ENCODE peak calls at places on chromosomes 1 and 21, in nine cellular contexts. One of them, this sample, is unnamed.

GRCh38 chr1:109625176-109625575 is 5.5 kb downstream of the AMPD2 start:
- DNase-seq in uterus: no peak
- DNase-seq in IMR-90: no peak
- DNase-seq in HT1080: no peak
- DNase-seq in NCI-H460: no peak
- DNase-seq in fibroblast of the aortic adventitia: no peak
- DNase-seq in posterior vena cava: no peak
- DNase-seq in mesendoderm: no peak
- DNase-seq in esophagus squamous epithelium: no peak
- DNase-seq in this sample: peak

GRCh38 chr1:31376374-31377134 is 3.7 kb upstream of the FABP3 start:
- DNase-seq in uterus: no peak
- DNase-seq in IMR-90: peak
- DNase-seq in HT1080: peak
- DNase-seq in NCI-H460: no peak
- DNase-seq in fibroblast of the aortic adventitia: peak
- DNase-seq in posterior vena cava: no peak
- DNase-seq in mesendoderm: peak
- DNase-seq in esophagus squamous epithelium: no peak
- DNase-seq in this sample: no peak

GRCh38 chr1:112706505-112707216 is at the start of gene RHOC:
- DNase-seq in uterus: peak
- DNase-seq in IMR-90: peak
- DNase-seq in HT1080: peak
- DNase-seq in NCI-H460: peak
- DNase-seq in fibroblast of the aortic adventitia: peak
- DNase-seq in posterior vena cava: peak
- DNase-seq in mesendoderm: peak
- DNase-seq in esophagus squamous epithelium: no peak
- DNase-seq in this sample: peak

GRCh38 chr1:14282583-14283186 is 315.8 kb upstream of the KAZN start:
- DNase-seq in uterus: no peak
- DNase-seq in IMR-90: no peak
- DNase-seq in HT1080: peak
- DNase-seq in NCI-H460: no peak
- DNase-seq in fibroblast of the aortic adventitia: no peak
- DNase-seq in posterior vena cava: no peak
- DNase-seq in mesendoderm: peak
- DNase-seq in esophagus squamous epithelium: no peak
- DNase-seq in this sample: no peak

GRCh38 chr21:41673596-41674335 is 93.1 kb downstream of the RIPK4 start:
- DNase-seq in uterus: no peak
- DNase-seq in IMR-90: no peak
- DNase-seq in HT1080: no peak
- DNase-seq in NCI-H460: no peak
- DNase-seq in fibroblast of the aortic adventitia: no peak
- DNase-seq in posterior vena cava: no peak
- DNase-seq in mesendoderm: no peak
- DNase-seq in esophagus squamous epithelium: no peak
- DNase-seq in this sample: no peak

GRCh38 chr1:35570589-35571137 is 2.5 kb upstream of the TFAP2E start:
- DNase-seq in uterus: no peak
- DNase-seq in IMR-90: peak
- DNase-seq in HT1080: no peak
- DNase-seq in NCI-H460: no peak
- DNase-seq in fibroblast of the aortic adventitia: peak
- DNase-seq in posterior vena cava: peak
- DNase-seq in mesendoderm: no peak
- DNase-seq in esophagus squamous epithelium: no peak
- DNase-seq in this sample: no peak

GRCh38 chr21:25999935-26000582 is 170.5 kb downstream of the APP start:
- DNase-seq in uterus: no peak
- DNase-seq in IMR-90: no peak
- DNase-seq in HT1080: no peak
- DNase-seq in NCI-H460: no peak
- DNase-seq in fibroblast of the aortic adventitia: no peak
- DNase-seq in posterior vena cava: no peak
- DNase-seq in mesendoderm: no peak
- DNase-seq in esophagus squamous epithelium: no peak
- DNase-seq in this sample: no peak

GRCh38 chr1:224615861-224616760 is at the start of gene CNIH3:
- DNase-seq in uterus: no peak
- DNase-seq in IMR-90: peak
- DNase-seq in HT1080: peak
- DNase-seq in NCI-H460: no peak
- DNase-seq in fibroblast of the aortic adventitia: peak
- DNase-seq in posterior vena cava: no peak
- DNase-seq in mesendoderm: peak
- DNase-seq in esophagus squamous epithelium: no peak
- DNase-seq in this sample: no peak

GRCh38 chr1:215166886-215167285 is 84.3 kb downstream of the KCNK2 start:
- DNase-seq in uterus: no peak
- DNase-seq in IMR-90: peak
- DNase-seq in HT1080: peak
- DNase-seq in NCI-H460: no peak
- DNase-seq in fibroblast of the aortic adventitia: peak
- DNase-seq in posterior vena cava: no peak
- DNase-seq in mesendoderm: no peak
- DNase-seq in esophagus squamous epithelium: no peak
- DNase-seq in this sample: no peak

GRCh38 chr1:221887091-221887746 is 145.3 kb upstream of the DUSP10 start:
- DNase-seq in uterus: peak
- DNase-seq in IMR-90: peak
- DNase-seq in HT1080: peak
- DNase-seq in NCI-H460: peak
- DNase-seq in fibroblast of the aortic adventitia: peak
- DNase-seq in posterior vena cava: peak
- DNase-seq in mesendoderm: peak
- DNase-seq in esophagus squamous epithelium: no peak
- DNase-seq in this sample: peak

GRCh38 chr1:202122639-202123335 is at the start of gene GPR37L1:
- DNase-seq in uterus: no peak
- DNase-seq in IMR-90: peak
- DNase-seq in HT1080: no peak
- DNase-seq in NCI-H460: peak
- DNase-seq in fibroblast of the aortic adventitia: peak
- DNase-seq in posterior vena cava: peak
- DNase-seq in mesendoderm: peak
- DNase-seq in esophagus squamous epithelium: no peak
- DNase-seq in this sample: peak

GRCh38 chr1:8878448-8879347 is at the start of gene ENO1:
- DNase-seq in uterus: peak
- DNase-seq in IMR-90: peak
- DNase-seq in HT1080: peak
- DNase-seq in NCI-H460: peak
- DNase-seq in fibroblast of the aortic adventitia: peak
- DNase-seq in posterior vena cava: peak
- DNase-seq in mesendoderm: peak
- DNase-seq in esophagus squamous epithelium: peak
- DNase-seq in this sample: peak

GRCh38 chr1:70415882-70416281 is 4.8 kb downstream of the CTH start:
- DNase-seq in uterus: no peak
- DNase-seq in IMR-90: no peak
- DNase-seq in HT1080: no peak
- DNase-seq in NCI-H460: no peak
- DNase-seq in fibroblast of the aortic adventitia: no peak
- DNase-seq in posterior vena cava: no peak
- DNase-seq in mesendoderm: no peak
- DNase-seq in esophagus squamous epithelium: no peak
- DNase-seq in this sample: no peak

GRCh38 chr21:41633627-41634026 is 125.7 kb upstream of the TMPRSS2 start:
- DNase-seq in uterus: no peak
- DNase-seq in IMR-90: no peak
- DNase-seq in HT1080: no peak
- DNase-seq in NCI-H460: no peak
- DNase-seq in fibroblast of the aortic adventitia: no peak
- DNase-seq in posterior vena cava: no peak
- DNase-seq in mesendoderm: no peak
- DNase-seq in esophagus squamous epithelium: no peak
- DNase-seq in this sample: no peak

GRCh38 chr21:15992171-15992570 is 262.4 kb downstream of the USP25 start:
- DNase-seq in uterus: no peak
- DNase-seq in IMR-90: peak
- DNase-seq in HT1080: peak
- DNase-seq in NCI-H460: no peak
- DNase-seq in fibroblast of the aortic adventitia: peak
- DNase-seq in posterior vena cava: no peak
- DNase-seq in mesendoderm: no peak
- DNase-seq in esophagus squamous epithelium: no peak
- DNase-seq in this sample: no peak

GRCh38 chr1:9413877-9414213 is 121.2 kb downstream of the SPSB1 start:
- DNase-seq in uterus: no peak
- DNase-seq in IMR-90: peak
- DNase-seq in HT1080: no peak
- DNase-seq in NCI-H460: no peak
- DNase-seq in fibroblast of the aortic adventitia: peak
- DNase-seq in posterior vena cava: no peak
- DNase-seq in mesendoderm: peak
- DNase-seq in esophagus squamous epithelium: no peak
- DNase-seq in this sample: no peak

GRCh38 chr1:175591083-175591743 is 152.2 kb downstream of the TNR start:
- DNase-seq in uterus: no peak
- DNase-seq in IMR-90: no peak
- DNase-seq in HT1080: no peak
- DNase-seq in NCI-H460: no peak
- DNase-seq in fibroblast of the aortic adventitia: no peak
- DNase-seq in posterior vena cava: no peak
- DNase-seq in mesendoderm: peak
- DNase-seq in esophagus squamous epithelium: no peak
- DNase-seq in this sample: no peak

GRCh38 chr1:80358141-80358540 is 1351.6 kb upstream of the ADGRL4 start:
- DNase-seq in uterus: no peak
- DNase-seq in IMR-90: peak
- DNase-seq in HT1080: no peak
- DNase-seq in NCI-H460: no peak
- DNase-seq in fibroblast of the aortic adventitia: no peak
- DNase-seq in posterior vena cava: no peak
- DNase-seq in mesendoderm: no peak
- DNase-seq in esophagus squamous epithelium: no peak
- DNase-seq in this sample: no peak

GRCh38 chr1:112337028-112337531 is 58.9 kb upstream of the CTTNBP2NL start:
- DNase-seq in uterus: peak
- DNase-seq in IMR-90: peak
- DNase-seq in HT1080: peak
- DNase-seq in NCI-H460: peak
- DNase-seq in fibroblast of the aortic adventitia: peak
- DNase-seq in posterior vena cava: no peak
- DNase-seq in mesendoderm: peak
- DNase-seq in esophagus squamous epithelium: no peak
- DNase-seq in this sample: peak

GRCh38 chr1:58783090-58783992 is 506 bp downstream of the JUN start:
- DNase-seq in uterus: peak
- DNase-seq in IMR-90: peak
- DNase-seq in HT1080: peak
- DNase-seq in NCI-H460: no peak
- DNase-seq in fibroblast of the aortic adventitia: peak
- DNase-seq in posterior vena cava: peak
- DNase-seq in mesendoderm: peak
- DNase-seq in esophagus squamous epithelium: peak
- DNase-seq in this sample: peak

This sample was measured in tibial artery.